ENCODE peak calls at places on chromosomes 7 and 10, in six cellular contexts. One of them, this sample, is unnamed.

GRCh38 chr10:110056822-110057221 is 49.0 kb downstream of the ADD3 start:
- DNase-seq in stimulated activated CD8-positive, alpha-beta memory T cell treated with anti-CD3 and anti-CD28 coated beads, Interleukin-12 subunit alpha, Interleukin-12 subunit beta, amount 100 ng/mL, for 4 hours: no peak
- DNase-seq in AG20443: peak; percentile 53
- DNase-seq in H54: no peak
- DNase-seq in psoas muscle: no peak
- DNase-seq in AG09309: peak; percentile 39
- DNase-seq in this sample: no peak

GRCh38 chr10:31602541-31603244 is 283.7 kb downstream of the ZEB1 start:
- DNase-seq in stimulated activated CD8-positive, alpha-beta memory T cell treated with anti-CD3 and anti-CD28 coated beads, Interleukin-12 subunit alpha, Interleukin-12 subunit beta, amount 100 ng/mL, for 4 hours: no peak
- DNase-seq in AG20443: peak; percentile 93
- DNase-seq in H54: no peak
- DNase-seq in psoas muscle: peak; percentile 92
- DNase-seq in AG09309: peak; percentile 64
- DNase-seq in this sample: peak; percentile 89

GRCh38 chr10:30840386-30841074 is 191.1 kb downstream of the ZNF438 start:
- DNase-seq in stimulated activated CD8-positive, alpha-beta memory T cell treated with anti-CD3 and anti-CD28 coated beads, Interleukin-12 subunit alpha, Interleukin-12 subunit beta, amount 100 ng/mL, for 4 hours: no peak
- DNase-seq in AG20443: peak; percentile 31
- DNase-seq in H54: no peak
- DNase-seq in psoas muscle: peak; percentile 40
- DNase-seq in AG09309: no peak
- DNase-seq in this sample: no peak

GRCh38 chr7:90777075-90777864 is 181.1 kb downstream of the CDK14 start:
- DNase-seq in stimulated activated CD8-positive, alpha-beta memory T cell treated with anti-CD3 and anti-CD28 coated beads, Interleukin-12 subunit alpha, Interleukin-12 subunit beta, amount 100 ng/mL, for 4 hours: no peak
- DNase-seq in AG20443: peak; percentile 24
- DNase-seq in H54: no peak
- DNase-seq in psoas muscle: no peak
- DNase-seq in AG09309: no peak
- DNase-seq in this sample: no peak

GRCh38 chr10:30818010-30818660 is 188.6 kb upstream of the LYZL2 start:
- DNase-seq in stimulated activated CD8-positive, alpha-beta memory T cell treated with anti-CD3 and anti-CD28 coated beads, Interleukin-12 subunit alpha, Interleukin-12 subunit beta, amount 100 ng/mL, for 4 hours: no peak
- DNase-seq in AG20443: peak; percentile 36
- DNase-seq in H54: no peak
- DNase-seq in psoas muscle: peak; percentile 77
- DNase-seq in AG09309: no peak
- DNase-seq in this sample: no peak

GRCh38 chr10:62946278-62946677 is 130.1 kb upstream of the EGR2 start:
- DNase-seq in stimulated activated CD8-positive, alpha-beta memory T cell treated with anti-CD3 and anti-CD28 coated beads, Interleukin-12 subunit alpha, Interleukin-12 subunit beta, amount 100 ng/mL, for 4 hours: no peak
- DNase-seq in AG20443: no peak
- DNase-seq in H54: no peak
- DNase-seq in psoas muscle: no peak
- DNase-seq in AG09309: no peak
- DNase-seq in this sample: no peak

GRCh38 chr7:96786261-96786997 is 76.8 kb upstream of the SEM1 start:
- DNase-seq in stimulated activated CD8-positive, alpha-beta memory T cell treated with anti-CD3 and anti-CD28 coated beads, Interleukin-12 subunit alpha, Interleukin-12 subunit beta, amount 100 ng/mL, for 4 hours: no peak
- DNase-seq in AG20443: no peak
- DNase-seq in H54: no peak
- DNase-seq in psoas muscle: no peak
- DNase-seq in AG09309: no peak
- DNase-seq in this sample: no peak

GRCh38 chr10:6226216-6226615 is 23.5 kb downstream of the PFKFB3 start:
- DNase-seq in stimulated activated CD8-positive, alpha-beta memory T cell treated with anti-CD3 and anti-CD28 coated beads, Interleukin-12 subunit alpha, Interleukin-12 subunit beta, amount 100 ng/mL, for 4 hours: no peak
- DNase-seq in AG20443: no peak
- DNase-seq in H54: no peak
- DNase-seq in psoas muscle: no peak
- DNase-seq in AG09309: no peak
- DNase-seq in this sample: no peak

GRCh38 chr7:91288208-91288824 is 24.1 kb downstream of the FZD1 start:
- DNase-seq in stimulated activated CD8-positive, alpha-beta memory T cell treated with anti-CD3 and anti-CD28 coated beads, Interleukin-12 subunit alpha, Interleukin-12 subunit beta, amount 100 ng/mL, for 4 hours: no peak
- DNase-seq in AG20443: no peak
- DNase-seq in H54: no peak
- DNase-seq in psoas muscle: peak; percentile 16
- DNase-seq in AG09309: no peak
- DNase-seq in this sample: no peak

GRCh38 chr10:111206521-111206920 is 129.7 kb downstream of the ADRA2A start:
- DNase-seq in stimulated activated CD8-positive, alpha-beta memory T cell treated with anti-CD3 and anti-CD28 coated beads, Interleukin-12 subunit alpha, Interleukin-12 subunit beta, amount 100 ng/mL, for 4 hours: no peak
- DNase-seq in AG20443: peak; percentile 25
- DNase-seq in H54: no peak
- DNase-seq in psoas muscle: no peak
- DNase-seq in AG09309: no peak
- DNase-seq in this sample: no peak

This sample was measured in stromal cell of bone marrow.